ENCODE peak calls at places on chromosome 4, in ten cellular contexts. P is substantia nigra, J is heart left ventricle, Q is endothelial cell of umbilical vein, Z is transverse colon, N is left ventricle myocardium inferior, K is SJCRH30, A is colonic mucosa, V is H9, Y is IMR-90. R is an unnamed sample.

GRCh38 chr4:125520258-125520990 is 205.7 kb downstream of the FAT4 start:
- DNase-seq in P (no peak), J (no peak), Q (peak), Z (no peak), N (no peak), K (no peak), A (no peak), V (no peak), Y (peak), R (peak)

GRCh38 chr4:65665951-65666523 is 4.3 kb downstream of the EPHA5 start:
- DNase-seq in P (no peak), J (no peak), Q (no peak), Z (no peak), N (no peak), K (no peak), A (no peak), V (no peak), Y (no peak), R (no peak)

GRCh38 chr4:112214397-112215264 is 17.0 kb upstream of the AP1AR start:
- DNase-seq in P (no peak), J (no peak), Q (peak), Z (no peak), N (no peak), K (no peak), A (no peak), V (no peak), Y (peak), R (peak)

GRCh38 chr4:8026455-8026854 is 86.8 kb upstream of the AFAP1 start:
- DNase-seq in P (no peak), J (no peak), Q (no peak), Z (no peak), N (no peak), K (peak), A (no peak), V (no peak), Y (no peak), R (no peak)

GRCh38 chr4:26220704-26221103 is 100.1 kb upstream of the RBPJ start:
- DNase-seq in P (no peak), J (no peak), Q (no peak), Z (no peak), N (no peak), K (peak), A (no peak), V (no peak), Y (peak), R (peak)

GRCh38 chr4:761086-761485 is 55.5 kb downstream of the PCGF3 start:
- DNase-seq in P (no peak), J (peak), Q (no peak), Z (no peak), N (no peak), K (no peak), A (no peak), V (no peak), Y (no peak), R (no peak)

GRCh38 chr4:23384741-23385140 is 505.1 kb downstream of the PPARGC1A start:
- DNase-seq in P (no peak), J (no peak), Q (no peak), Z (no peak), N (no peak), K (no peak), A (no peak), V (no peak), Y (peak), R (peak)

GRCh38 chr4:80182237-80182866 is 15.0 kb upstream of the PRDM8 start:
- DNase-seq in P (no peak), J (no peak), Q (no peak), Z (no peak), N (no peak), K (no peak), A (no peak), V (no peak), Y (no peak), R (no peak)

GRCh38 chr4:25552580-25553271 is 102.9 kb upstream of the SLC34A2 start:
- DNase-seq in P (peak), J (peak), Q (peak), Z (peak), N (no peak), K (no peak), A (peak), V (no peak), Y (no peak), R (no peak)

GRCh38 chr4:108193891-108194672 is 25.4 kb upstream of the LEF1 start:
- DNase-seq in P (no peak), J (no peak), Q (no peak), Z (no peak), N (no peak), K (no peak), A (no peak), V (peak), Y (no peak), R (no peak)

GRCh38 chr4:182711211-182711610 is 206.0 kb downstream of the DCTD start:
- DNase-seq in P (no peak), J (no peak), Q (no peak), Z (no peak), N (no peak), K (no peak), A (no peak), V (no peak), Y (peak), R (no peak)

GRCh38 chr4:147639388-147639787 is 22.2 kb downstream of the TMEM184C start:
- DNase-seq in P (no peak), J (no peak), Q (no peak), Z (no peak), N (no peak), K (no peak), A (no peak), V (no peak), Y (no peak), R (no peak)

GRCh38 chr4:140176735-140177134 is 22.8 kb upstream of the MAML3 start:
- DNase-seq in P (no peak), J (no peak), Q (peak), Z (no peak), N (no peak), K (no peak), A (no peak), V (no peak), Y (peak), R (peak)

GRCh38 chr4:41323706-41324105 is 67.0 kb downstream of the UCHL1 start:
- DNase-seq in P (no peak), J (no peak), Q (peak), Z (no peak), N (no peak), K (no peak), A (no peak), V (no peak), Y (no peak), R (no peak)

GRCh38 chr4:878796-879729 is 53.1 kb downstream of the GAK start:
- DNase-seq in P (no peak), J (no peak), Q (no peak), Z (no peak), N (no peak), K (no peak), A (no peak), V (no peak), Y (no peak), R (no peak)

GRCh38 chr4:15021946-15022345 is 19.7 kb downstream of the CPEB2 start:
- DNase-seq in P (no peak), J (no peak), Q (no peak), Z (no peak), N (no peak), K (no peak), A (no peak), V (no peak), Y (no peak), R (no peak)
- H3K27ac ChIP-seq in P (peak), J (no peak), Q (no peak), Z (peak), N (no peak), K (no peak), A (no peak), V (no peak), Y (no peak), R (no peak)

GRCh38 chr4:184803133-184803532 is 22.6 kb downstream of the ACSL1 start:
- DNase-seq in P (no peak), J (no peak), Q (no peak), Z (no peak), N (no peak), K (no peak), A (no peak), V (no peak), Y (no peak), R (no peak)
- H3K27ac ChIP-seq in P (no peak), J (peak), Q (no peak), Z (no peak), N (peak), K (no peak), A (no peak), V (no peak), Y (no peak), R (no peak)

GRCh38 chr4:116734178-116734577 is 351.2 kb downstream of the TRAM1L1 start:
- DNase-seq in P (no peak), J (no peak), Q (no peak), Z (no peak), N (no peak), K (no peak), A (no peak), V (no peak), Y (no peak), R (no peak)
- H3K27ac ChIP-seq in P (no peak), J (no peak), Q (no peak), Z (no peak), N (no peak), K (no peak), A (no peak), V (no peak), Y (no peak), R (no peak)

GRCh38 chr4:99076292-99076976 is 12.2 kb downstream of the ADH5 start:
- DNase-seq in P (no peak), J (no peak), Q (no peak), Z (peak), N (no peak), K (no peak), A (no peak), V (no peak), Y (no peak), R (no peak)
- H3K27ac ChIP-seq in P (no peak), J (no peak), Q (no peak), Z (peak), N (peak), K (no peak), A (no peak), V (no peak), Y (no peak), R (no peak)

GRCh38 chr4:38194202-38194601 is 234.0 kb downstream of the PTTG2 start:
- DNase-seq in P (no peak), J (no peak), Q (no peak), Z (no peak), N (no peak), K (no peak), A (no peak), V (no peak), Y (no peak), R (no peak)
- H3K27ac ChIP-seq in P (no peak), J (no peak), Q (no peak), Z (no peak), N (no peak), K (no peak), A (no peak), V (no peak), Y (no peak), R (no peak)

GRCh38 chr4:153023692-153024394 is 87.7 kb downstream of the FHDC1 start:
- DNase-seq in P (no peak), J (no peak), Q (no peak), Z (peak), N (no peak), K (no peak), A (peak), V (no peak), Y (no peak), R (no peak)
- H3K27ac ChIP-seq in P (no peak), J (no peak), Q (no peak), Z (no peak), N (no peak), K (no peak), A (no peak), V (no peak), Y (no peak), R (no peak)

GRCh38 chr4:68950033-68950432 is 1.6 kb downstream of the UGT2A3 start:
- DNase-seq in P (no peak), J (no peak), Q (no peak), Z (no peak), N (no peak), K (no peak), A (no peak), V (no peak), Y (no peak), R (no peak)
- H3K27ac ChIP-seq in P (no peak), J (no peak), Q (no peak), Z (peak), N (no peak), K (no peak), A (no peak), V (no peak), Y (no peak), R (no peak)

GRCh38 chr4:150078996-150079581 is 844 bp downstream of the DCLK2 start:
- DNase-seq in P (peak), J (peak), Q (no peak), Z (peak), N (peak), K (peak), A (peak), V (peak), Y (peak), R (peak)
- H3K27ac ChIP-seq in P (peak), J (peak), Q (no peak), Z (peak), N (peak), K (no peak), A (peak), V (no peak), Y (peak), R (peak)

GRCh38 chr4:127782275-127783025 is at the start of gene HSPA4L:
- DNase-seq in P (peak), J (peak), Q (peak), Z (peak), N (peak), K (peak), A (peak), V (no peak), Y (peak), R (peak)
- H3K27ac ChIP-seq in P (peak), J (peak), Q (peak), Z (peak), N (peak), K (peak), A (peak), V (no peak), Y (peak), R (peak)